ENCODE peak calls at places on chromosomes 5 and 9, in eight cellular contexts. H is A673; Z is lung; L is CD4-positive, alpha-beta T cell; Y is lower lobe of right lung; E is heart right ventricle; T is neural progenitor cell; U is hepatocyte. R is an unnamed sample. For H3K9me3, the result is how much of the 10 kb centered on the place peaks cover.

GRCh38 chr9:121636978-121637377 is 14.5 kb upstream of the DAB2IP start:
- DNase-seq in H (no peak), Z (no peak), L (no peak), Y (no peak), E (no peak), T (no peak), U (no peak), R (no peak)

GRCh38 chr5:16935271-16936149 is 578 bp downstream of the MYO10 start:
- DNase-seq in H (no peak), Z (peak), L (peak), Y (peak), E (peak), T (no peak), U (peak), R (no peak)

GRCh38 chr5:118326496-118327045 is 661.8 kb downstream of the DTWD2 start:
- DNase-seq in H (no peak), Z (no peak), L (no peak), Y (no peak), E (no peak), T (no peak), U (peak), R (no peak)

GRCh38 chr5:79759436-79759835 is 69.8 kb downstream of the CMYA5 start:
- DNase-seq in H (no peak), Z (no peak), L (no peak), Y (no peak), E (no peak), T (no peak), U (no peak), R (no peak)

GRCh38 chr5:10729320-10730133 is 31.5 kb downstream of the DAP start:
- DNase-seq in H (no peak), Z (no peak), L (no peak), Y (no peak), E (peak), T (no peak), U (no peak), R (no peak)

GRCh38 chr5:60943624-60944023 is 1.2 kb downstream of the ERCC8 start:
- DNase-seq in H (no peak), Z (no peak), L (no peak), Y (no peak), E (no peak), T (no peak), U (no peak), R (no peak)

GRCh38 chr5:133824661-133825254 is 143.7 kb downstream of the C5orf15 start:
- DNase-seq in H (no peak), Z (no peak), L (no peak), Y (no peak), E (no peak), T (no peak), U (no peak), R (no peak)

GRCh38 chr9:126170286-126170823 is 156.3 kb upstream of the MVB12B start:
- DNase-seq in H (no peak), Z (no peak), L (no peak), Y (no peak), E (no peak), T (no peak), U (no peak), R (no peak)

GRCh38 chr9:107443786-107444185 is 45.8 kb downstream of the KLF4 start:
- DNase-seq in H (no peak), Z (no peak), L (no peak), Y (no peak), E (no peak), T (no peak), U (no peak), R (no peak)

GRCh38 chr5:2719332-2719731 is 32.1 kb downstream of the IRX2 start:
- DNase-seq in H (no peak), Z (no peak), L (no peak), Y (no peak), E (no peak), T (no peak), U (no peak), R (peak)

GRCh38 chr5:60633336-60633735 is 66.6 kb downstream of the DEPDC1B start:
- DNase-seq in H (no peak), Z (no peak), L (no peak), Y (no peak), E (no peak), T (no peak), U (peak), R (peak)

GRCh38 chr5:73280821-73281746 is 108.1 kb downstream of the TMEM174 start:
- DNase-seq in H (peak), Z (peak), L (no peak), Y (no peak), E (no peak), T (no peak), U (no peak), R (peak)

GRCh38 chr9:16627967-16628366 is 242.5 kb downstream of the BNC2 start:
- DNase-seq in H (peak), Z (peak), L (no peak), Y (no peak), E (no peak), T (no peak), U (peak), R (peak)

GRCh38 chr5:170880084-170880483 is 18.3 kb downstream of the RANBP17 start:
- DNase-seq in H (no peak), Z (no peak), L (no peak), Y (no peak), E (no peak), T (no peak), U (no peak), R (no peak)

GRCh38 chr9:133130721-133131244 is 9.7 kb upstream of the RALGDS start:
- DNase-seq in H (no peak), Z (no peak), L (peak), Y (no peak), E (no peak), T (no peak), U (no peak), R (no peak)

GRCh38 chr9:133782157-133783130 is 44.3 kb upstream of the SARDH start:
- DNase-seq in H (peak), Z (peak), L (peak), Y (peak), E (peak), T (peak), U (peak), R (no peak)

GRCh38 chr5:177557041-177557647 is 2.8 kb upstream of the FAM193B start:
- DNase-seq in H (no peak), Z (no peak), L (no peak), Y (no peak), E (no peak), T (no peak), U (peak), R (no peak)

GRCh38 chr5:137312060-137312459 is 187.1 kb downstream of the SPOCK1 start:
- DNase-seq in H (peak), Z (no peak), L (no peak), Y (no peak), E (no peak), T (no peak), U (no peak), R (no peak)

GRCh38 chr5:112367400-112367799 is 51.7 kb downstream of the EPB41L4A start:
- DNase-seq in H (no peak), Z (no peak), L (no peak), Y (no peak), E (peak), T (no peak), U (no peak), R (no peak)

GRCh38 chr5:112371054-112371453 is 48.0 kb downstream of the EPB41L4A start:
- DNase-seq in H (no peak), Z (no peak), L (no peak), Y (no peak), E (no peak), T (no peak), U (no peak), R (no peak)

GRCh38 chr5:112372543-112372942 is 46.5 kb downstream of the EPB41L4A start:
- DNase-seq in H (no peak), Z (no peak), L (no peak), Y (no peak), E (no peak), T (no peak), U (no peak), R (no peak)

DNA sequence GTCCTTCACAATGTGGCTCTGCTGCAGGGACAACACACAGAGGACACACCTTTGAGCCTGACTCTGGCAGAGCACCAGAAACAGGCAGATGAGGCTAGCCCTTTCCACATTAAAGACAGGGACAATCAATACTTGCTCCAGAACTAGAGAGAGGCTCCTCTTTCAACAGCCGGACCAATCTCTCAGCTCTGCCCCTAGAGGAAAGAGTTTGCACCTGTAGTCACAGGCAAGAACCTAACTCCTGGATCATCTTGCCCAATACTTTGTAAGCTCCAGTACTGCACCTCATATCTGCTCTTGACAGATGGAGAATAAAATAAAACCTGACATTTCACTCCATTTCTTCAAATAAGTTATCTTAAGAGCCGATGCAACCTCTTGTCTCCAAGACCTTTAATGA is 52.1 kb downstream of the EPB41L4A start:
- DNase-seq in H (peak), Z (no peak), L (no peak), Y (no peak), E (no peak), T (peak), U (peak), R (no peak)
- TF ChIP-seq CTCF in H (peak), Z (no peak), L (no peak), Y (no peak), E (peak), T (peak), U (no peak), R (no peak)

GRCh38 chr5:158212237-158212636 is 353.3 kb upstream of the CLINT1 start:
- DNase-seq in H (no peak), Z (no peak), L (no peak), Y (no peak), E (no peak), T (no peak), U (no peak), R (no peak)
- H3K9me3 ChIP-seq in H (under half), Z (under half), L (under half), Y (under half), E (under half), T (under half), U (under half), R (under half)

DNA sequence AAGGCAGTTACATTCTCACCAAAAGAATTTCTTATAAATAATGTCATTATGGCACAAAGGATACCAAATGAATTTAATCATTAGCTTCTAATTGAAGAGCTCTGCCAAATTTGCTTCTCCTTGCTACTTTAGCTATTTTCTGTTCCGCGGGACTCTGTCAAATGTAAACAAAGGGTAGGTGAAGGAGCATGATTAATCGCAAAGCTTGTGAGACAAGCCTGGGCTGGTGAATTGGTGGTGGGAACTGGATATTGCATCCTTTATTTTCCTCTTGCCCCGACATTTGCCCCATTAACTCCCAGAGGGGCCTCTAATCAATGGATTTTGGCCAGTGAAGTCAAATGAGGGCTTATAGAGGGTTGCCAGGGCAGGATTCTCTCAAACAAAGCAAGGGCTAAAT is 234.2 kb upstream of the RFX3 start:
- DNase-seq in H (no peak), Z (no peak), L (no peak), Y (no peak), E (no peak), T (peak), U (no peak), R (no peak)
- TF ChIP-seq CTCF in H (no peak), Z (no peak), L (no peak), Y (no peak), E (no peak), T (peak), U (peak), R (no peak)

GRCh38 chr9:96186601-96187011 is 115.4 kb downstream of the HSD17B3 start:
- DNase-seq in H (no peak), Z (peak), L (no peak), Y (peak), E (no peak), T (peak), U (peak), R (no peak)
- H3K9me3 ChIP-seq in H (under half), Z (under half), L (under half), Y (under half), E (under half), T (under half), U (under half), R (under half)

GRCh38 chr5:152271420-152271819 is 133.7 kb downstream of the NMUR2 start:
- DNase-seq in H (peak), Z (no peak), L (no peak), Y (no peak), E (no peak), T (peak), U (peak), R (no peak)
- TF ChIP-seq CTCF in H (peak), Z (no peak), L (no peak), Y (no peak), E (peak), T (peak), U (peak), R (peak)

GRCh38 chr5:141369994-141370848 is at the start of gene PCDHGB3:
- DNase-seq in H (peak), Z (no peak), L (no peak), Y (no peak), E (no peak), T (no peak), U (no peak), R (no peak)
- H3K9me3 ChIP-seq in H (under half), Z (half or more), L (half or more), Y (half or more), E (under half), T (under half), U (under half), R (half or more)

GRCh38 chr9:5321058-5321457 is 16.5 kb upstream of the RLN2 start:
- DNase-seq in H (no peak), Z (no peak), L (no peak), Y (no peak), E (no peak), T (no peak), U (no peak), R (no peak)
- TF ChIP-seq CTCF in H (peak), Z (no peak), L (no peak), Y (no peak), E (no peak), T (no peak), U (no peak), R (no peak)

R was measured in ascending aorta.